ENCODE peak calls at places on chromosomes 13 and 19, in seven cellular contexts. A is HL-60, J is left ventricle myocardium inferior, Z is WTC11, M is cardiac muscle cell, Q is progenitor cell of endocrine pancreas, P is AG09319. W is an unnamed sample.

GRCh38 chr13:36421447-36421846 is 10.8 kb upstream of the CCNA1 start:
- DNase-seq in A (peak; percentile 81), J (no peak), Z (no peak), M (peak; percentile 44), Q (no peak), P (no peak), W (no peak)

GRCh38 chr19:38061294-38061693 is 154.3 kb downstream of the SIPA1L3 start:
- DNase-seq in A (no peak), J (no peak), Z (no peak), M (peak; percentile 70), Q (no peak), P (peak; percentile 20), W (no peak)

GRCh38 chr13:107234315-107234714 is 666.4 kb upstream of the ARGLU1 start:
- DNase-seq in A (no peak), J (no peak), Z (no peak), M (no peak), Q (no peak), P (no peak), W (no peak)

GRCh38 chr19:6279620-6279930 is 200 bp downstream of the MLLT1 start:
- DNase-seq in A (no peak), J (no peak), Z (no peak), M (no peak), Q (no peak), P (no peak), W (no peak)

GRCh38 chr13:114140909-114141255 is 8.5 kb upstream of the RASA3 start:
- DNase-seq in A (no peak), J (no peak), Z (peak; percentile 7), M (no peak), Q (no peak), P (no peak), W (no peak)

GRCh38 chr19:16027528-16027927 is 48.8 kb upstream of the TPM4 start:
- DNase-seq in A (no peak), J (no peak), Z (no peak), M (no peak), Q (no peak), P (no peak), W (no peak)

GRCh38 chr13:24033527-24034302 is 126.8 kb upstream of the SPATA13 start:
- DNase-seq in A (no peak), J (no peak), Z (no peak), M (peak; percentile 95), Q (no peak), P (peak; percentile 88), W (no peak)

GRCh38 chr19:1274852-1275259 is 474 bp upstream of the FAM174C start:
- DNase-seq in A (no peak), J (no peak), Z (no peak), M (no peak), Q (no peak), P (no peak), W (no peak)

GRCh38 chr19:35727956-35728706 is 10.3 kb downstream of the KMT2B start:
- DNase-seq in A (no peak), J (no peak), Z (no peak), M (no peak), Q (no peak), P (no peak), W (no peak)

GRCh38 chr19:7492142-7493055 is 3.6 kb upstream of the PEX11G start:
- DNase-seq in A (peak; percentile 98), J (no peak), Z (no peak), M (peak; percentile 78), Q (no peak), P (no peak), W (no peak)

GRCh38 chr13:94300401-94300800 is 179.1 kb downstream of the DCT start:
- DNase-seq in A (no peak), J (no peak), Z (no peak), M (no peak), Q (no peak), P (no peak), W (no peak)

GRCh38 chr13:28002886-28003698 is 14.6 kb upstream of the URAD start:
- DNase-seq in A (no peak), J (no peak), Z (no peak), M (no peak), Q (no peak), P (no peak), W (no peak)

GRCh38 chr19:38004505-38005223 is 97.7 kb downstream of the SIPA1L3 start:
- DNase-seq in A (no peak), J (peak; percentile 77), Z (peak; percentile 71), M (peak; percentile 96), Q (peak; percentile 18), P (peak; percentile 90), W (peak; percentile 67)

GRCh38 chr13:20128459-20128927 is 32.4 kb downstream of the GJA3 start:
- DNase-seq in A (no peak), J (no peak), Z (peak; percentile 41), M (no peak), Q (peak; percentile 21), P (no peak), W (no peak)

GRCh38 chr19:44856438-44857083 is 10.5 kb downstream of the NECTIN2 start:
- DNase-seq in A (peak; percentile 36), J (peak; percentile 17), Z (no peak), M (no peak), Q (no peak), P (no peak), W (no peak)

GRCh38 chr13:112685856-112686255 is 4.0 kb upstream of the ATP11A start:
- DNase-seq in A (no peak), J (no peak), Z (no peak), M (no peak), Q (peak; percentile 2), P (no peak), W (no peak)

GRCh38 chr13:100659578-100659977 is 15.0 kb downstream of the TMTC4 start:
- DNase-seq in A (no peak), J (no peak), Z (no peak), M (no peak), Q (no peak), P (no peak), W (no peak)

GRCh38 chr13:49560270-49561063 is 24.9 kb downstream of the RCBTB1 start:
- DNase-seq in A (no peak), J (no peak), Z (peak; percentile 27), M (peak; percentile 70), Q (peak; percentile 19), P (peak; percentile 24), W (no peak)
- TF ChIP-seq CTCF in A (no peak), J (peak; percentile 24), Z (no peak), M (peak; percentile 53), Q (peak; percentile 51), P (peak; percentile 12), W (no peak)

GRCh38 chr13:75685239-75685697 is 49.1 kb downstream of the LMO7 start:
- DNase-seq in A (no peak), J (no peak), Z (no peak), M (peak; percentile 74), Q (no peak), P (no peak), W (no peak)
- TF ChIP-seq CTCF in A (no peak), J (no peak), Z (no peak), M (peak; percentile 12), Q (no peak), P (peak; percentile 33), W (no peak)

DNA sequence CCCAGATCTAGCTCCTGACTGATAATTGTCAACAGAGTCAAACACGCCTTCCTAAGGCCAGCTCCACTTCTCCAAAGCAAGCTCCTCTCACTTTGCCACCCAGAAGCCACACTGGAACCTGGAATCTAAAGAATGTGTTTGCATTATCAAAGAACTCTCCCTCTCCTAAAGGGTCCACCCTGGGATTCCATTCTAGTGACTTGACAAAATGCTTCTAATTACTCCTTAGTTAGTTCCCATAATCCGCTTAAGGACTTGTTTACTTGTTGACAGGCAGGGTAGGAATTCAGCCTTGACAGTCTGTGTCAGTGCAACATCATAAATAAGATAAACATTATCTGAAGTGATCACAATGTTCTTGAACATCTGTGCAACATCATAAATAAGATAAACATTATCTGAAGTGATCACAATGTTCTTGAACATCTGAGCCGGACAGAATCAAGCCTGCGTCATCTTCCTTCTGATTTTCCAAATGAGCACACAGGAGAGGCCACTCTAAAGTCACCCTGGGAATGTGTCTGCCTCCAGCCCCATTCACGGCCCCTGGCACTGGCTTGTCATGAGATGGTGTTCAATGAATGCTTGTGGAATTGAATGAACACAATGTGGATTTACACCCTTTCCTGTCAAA is 512.1 kb downstream of the IRS2 start:
- DNase-seq in A (no peak), J (no peak), Z (peak; percentile 21), M (peak; percentile 79), Q (no peak), P (no peak), W (no peak)
- TF ChIP-seq CTCF in A (no peak), J (no peak), Z (no peak), M (no peak), Q (no peak), P (no peak), W (no peak)

DNA sequence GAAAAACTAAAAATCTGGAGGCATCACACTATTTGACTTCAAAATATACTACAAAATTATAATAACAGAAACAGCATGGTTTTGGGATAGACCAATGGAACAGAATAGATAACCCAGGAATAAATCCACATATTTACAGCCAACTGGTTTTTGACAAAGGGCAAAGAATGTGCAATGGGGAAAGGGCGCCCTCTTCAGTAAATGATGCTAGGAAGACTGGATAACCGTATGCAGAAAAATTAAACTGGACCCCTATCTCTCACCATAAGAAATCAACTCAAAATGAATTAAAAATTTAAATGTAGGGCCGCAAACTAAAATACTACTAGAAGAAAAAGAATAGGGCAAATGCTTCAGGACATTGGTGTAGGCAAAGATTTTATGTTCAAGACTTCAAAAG is 440.5 kb upstream of the SGCG start:
- DNase-seq in A (no peak), J (no peak), Z (peak; percentile 25), M (peak; percentile 8), Q (no peak), P (no peak), W (no peak)
- TF ChIP-seq CTCF in A (no peak), J (peak; percentile 14), Z (peak; percentile 45), M (peak; percentile 9), Q (peak; percentile 17), P (no peak), W (no peak)

GRCh38 chr19:54297759-54298305 is 15.1 kb downstream of the LILRA5 start:
- DNase-seq in A (no peak), J (no peak), Z (no peak), M (no peak), Q (no peak), P (no peak), W (peak; percentile 52)
- TF ChIP-seq CTCF in A (peak; percentile 58), J (no peak), Z (no peak), M (no peak), Q (no peak), P (no peak), W (peak; percentile 26)

DNA sequence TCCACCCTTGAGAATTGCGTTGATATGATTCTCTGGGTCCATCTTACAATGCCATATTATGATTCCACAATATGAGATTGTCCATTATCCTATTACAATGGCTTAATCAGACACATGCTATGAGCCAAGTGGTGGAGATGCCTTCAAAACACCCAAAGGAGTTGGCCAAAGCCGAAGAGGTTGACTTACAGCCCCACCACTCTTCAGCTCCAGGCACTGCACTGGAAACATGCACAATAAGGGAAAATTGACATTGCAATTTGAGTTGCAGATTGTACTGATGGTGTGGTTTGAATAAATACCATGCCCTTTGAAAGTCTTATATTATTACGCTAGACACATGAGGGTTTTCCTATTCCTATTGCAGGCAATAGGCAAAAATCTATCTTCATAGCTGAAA is 75.4 kb upstream of the TNFSF11 start:
- DNase-seq in A (no peak), J (no peak), Z (no peak), M (no peak), Q (no peak), P (no peak), W (no peak)
- TF ChIP-seq CTCF in A (no peak), J (no peak), Z (no peak), M (peak; percentile 6), Q (no peak), P (no peak), W (peak; percentile 31)

GRCh38 chr19:27774337-27774736 is 1438.6 kb downstream of the UQCRFS1 start:
- DNase-seq in A (peak; percentile 56), J (no peak), Z (peak; percentile 29), M (no peak), Q (no peak), P (no peak), W (no peak)
- TF ChIP-seq CTCF in A (no peak), J (no peak), Z (peak; percentile 26), M (peak; percentile 16), Q (no peak), P (peak; percentile 5), W (no peak)

W was measured in GM13977.